ENCODE peak calls at places on chromosomes 16 and 17, in five cellular contexts. C is GM12878, B is GM12891, I is HepG2, N is GM12892. A is an unnamed sample.
A peak's percentile ranks its signal among the peaks of the same experiment; 100 is the strongest.

GRCh38 chr17:47735139-47735464 is 2.1 kb downstream of the TBX21 start:
- DNase-seq in C (no peak), B (no peak), I (no peak), N (peak; percentile 5), A (no peak)

GRCh38 chr16:14303654-14304394 is 232.7 kb downstream of the MRTFB start:
- DNase-seq in C (no peak), B (no peak), I (no peak), N (no peak), A (no peak)

GRCh38 chr17:75349589-75349988 is 55.9 kb downstream of the GRB2 start:
- DNase-seq in C (no peak), B (no peak), I (no peak), N (no peak), A (no peak)

GRCh38 chr17:32275060-32276042 is 9.7 kb downstream of the RHBDL3 start:
- DNase-seq in C (no peak), B (no peak), I (no peak), N (no peak), A (peak; percentile 70)

GRCh38 chr16:1159325-1159972 is 6.5 kb downstream of the CACNA1H start:
- DNase-seq in C (no peak), B (no peak), I (peak; percentile 25), N (no peak), A (no peak)

GRCh38 chr17:78838574-78839005 is 2.0 kb downstream of the USP36 start:
- DNase-seq in C (no peak), B (no peak), I (peak; percentile 81), N (no peak), A (no peak)

GRCh38 chr17:47240375-47240764 is 13.3 kb upstream of the ITGB3 start:
- DNase-seq in C (no peak), B (no peak), I (no peak), N (no peak), A (no peak)

GRCh38 chr17:7129311-7129710 is 14.7 kb upstream of the ASGR2 start:
- DNase-seq in C (no peak), B (no peak), I (no peak), N (no peak), A (no peak)

GRCh38 chr16:28092721-28093382 is 29.3 kb upstream of the GSG1L start:
- DNase-seq in C (no peak), B (no peak), I (no peak), N (no peak), A (peak; percentile 59)

GRCh38 chr16:83891742-83892141 is 7.2 kb upstream of the MLYCD start:
- DNase-seq in C (no peak), B (no peak), I (no peak), N (no peak), A (no peak)

GRCh38 chr17:46962374-46962790 is 16.7 kb downstream of the RPRML start:
- DNase-seq in C (no peak), B (no peak), I (no peak), N (no peak), A (no peak)

GRCh38 chr17:30942311-30943079 is 20.8 kb downstream of the ADAP2 start:
- DNase-seq in C (no peak), B (no peak), I (no peak), N (no peak), A (no peak)

GRCh38 chr17:50905460-50905803 is 39.3 kb upstream of the TOB1 start:
- DNase-seq in C (no peak), B (no peak), I (peak; percentile 85), N (no peak), A (no peak)

GRCh38 chr17:4229627-4230026 is 34.2 kb downstream of the ANKFY1 start:
- DNase-seq in C (no peak), B (no peak), I (no peak), N (no peak), A (no peak)

GRCh38 chr17:19551148-19551547 is 17.5 kb downstream of the SLC47A1 start:
- DNase-seq in C (no peak), B (no peak), I (peak; percentile 75), N (no peak), A (no peak)

GRCh38 chr17:40341808-40342574 is 22.5 kb downstream of the GJD3 start:
- DNase-seq in C (no peak), B (no peak), I (peak; percentile 64), N (no peak), A (no peak)

GRCh38 chr16:71352466-71352865 is 6.1 kb upstream of the CALB2 start:
- DNase-seq in C (no peak), B (no peak), I (no peak), N (no peak), A (no peak)

GRCh38 chr16:48526058-48526957 is 83.7 kb downstream of the N4BP1 start:
- DNase-seq in C (peak; percentile 40), B (peak; percentile 52), I (peak; percentile 85), N (peak; percentile 47), A (peak; percentile 50)

GRCh38 chr17:58532555-58532951 is 18.1 kb upstream of the MTMR4 start:
- DNase-seq in C (no peak), B (no peak), I (no peak), N (no peak), A (no peak)

GRCh38 chr17:8320990-8321389 is 10.9 kb downstream of the ARHGEF15 start:
- DNase-seq in C (no peak), B (no peak), I (no peak), N (no peak), A (no peak)

GRCh38 chr17:57662644-57663308 is 82.3 kb downstream of the CCDC182 start:
- DNase-seq in C (no peak), B (peak; percentile 42), I (peak; percentile 12), N (peak; percentile 59), A (peak; percentile 82)

GRCh38 chr17:38749222-38750043 is 1.3 kb upstream of the PCGF2 start:
- DNase-seq in C (no peak), B (no peak), I (peak; percentile 89), N (no peak), A (no peak)

GRCh38 chr17:31072186-31072585 is 22.6 kb upstream of the NF1 start:
- DNase-seq in C (no peak), B (no peak), I (no peak), N (no peak), A (no peak)

GRCh38 chr17:7435676-7436555 is 681 bp downstream of the TMEM102 start:
- DNase-seq in C (no peak), B (no peak), I (no peak), N (no peak), A (no peak)

GRCh38 chr16:84751241-84751640 is 51.4 kb downstream of the USP10 start:
- DNase-seq in C (no peak), B (no peak), I (no peak), N (no peak), A (no peak)

GRCh38 chr16:86437348-86437747 is 73.0 kb upstream of the FOXF1 start:
- DNase-seq in C (no peak), B (no peak), I (no peak), N (no peak), A (no peak)

GRCh38 chr17:75693500-75694481 is 26.7 kb downstream of the SAP30BP start:
- DNase-seq in C (no peak), B (no peak), I (no peak), N (no peak), A (no peak)

GRCh38 chr17:2878751-2879254 is 82.6 kb downstream of the RAP1GAP2 start:
- DNase-seq in C (no peak), B (no peak), I (no peak), N (no peak), A (no peak)

GRCh38 chr17:2880050-2880449 is 83.8 kb downstream of the RAP1GAP2 start:
- DNase-seq in C (no peak), B (no peak), I (no peak), N (no peak), A (no peak)

GRCh38 chr17:2881295-2881694 is 85.1 kb downstream of the RAP1GAP2 start:
- DNase-seq in C (no peak), B (no peak), I (no peak), N (no peak), A (no peak)

GRCh38 chr17:2885751-2886150 is 89.5 kb downstream of the RAP1GAP2 start:
- DNase-seq in C (no peak), B (no peak), I (no peak), N (no peak), A (no peak)

GRCh38 chr17:2883544-2884203 is 87.4 kb downstream of the RAP1GAP2 start:
- DNase-seq in C (no peak), B (no peak), I (peak; percentile 39), N (no peak), A (no peak)
- TF ChIP-seq TAF1 in C (no peak), B (no peak), I (no peak), N (no peak), A (no peak)

GRCh38 chr17:79997004-79997673 is 38.5 kb downstream of the TBC1D16 start:
- DNase-seq in C (peak; percentile 45), B (no peak), I (no peak), N (no peak), A (no peak)
- TF ChIP-seq TAF1 in C (no peak), B (no peak), I (no peak), N (no peak), A (no peak)

GRCh38 chr16:69465881-69466280 is 41.5 kb downstream of the CYB5B start:
- DNase-seq in C (no peak), B (no peak), I (peak; percentile 87), N (no peak), A (no peak)

GRCh38 chr16:69466547-69466946 is 42.1 kb downstream of the CYB5B start:
- DNase-seq in C (no peak), B (no peak), I (no peak), N (no peak), A (no peak)

GRCh38 chr16:69465083-69465721 is 40.8 kb downstream of the CYB5B start:
- DNase-seq in C (peak; percentile 59), B (no peak), I (peak; percentile 45), N (no peak), A (no peak)

GRCh38 chr16:69467531-69468204 is 43.2 kb downstream of the CYB5B start:
- DNase-seq in C (no peak), B (no peak), I (peak; percentile 52), N (no peak), A (no peak)

DNA sequence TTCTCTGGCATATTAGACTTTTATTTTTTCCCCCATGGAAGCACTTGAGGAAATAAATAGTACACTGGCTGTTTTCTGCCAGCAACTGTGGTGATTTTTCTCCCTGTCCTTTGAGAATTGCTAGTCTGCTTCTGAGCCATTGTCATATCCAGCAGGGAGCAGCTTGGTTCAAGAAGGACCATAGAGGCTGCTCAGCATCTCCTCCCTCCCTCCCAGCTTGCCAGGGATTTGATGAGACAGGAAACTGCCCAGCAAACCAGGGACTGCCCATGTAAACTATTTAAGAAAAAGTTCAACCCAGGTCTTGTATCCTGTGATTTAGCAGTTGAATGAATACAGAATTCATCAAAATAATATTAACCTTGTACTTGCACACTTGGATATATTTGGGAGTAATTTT is 39.5 kb downstream of the CYB5B start:
- DNase-seq in C (no peak), B (no peak), I (no peak), N (no peak), A (no peak)
- TF ChIP-seq TAF1 in C (no peak), B (no peak), I (no peak), N (no peak), A (no peak)

DNA sequence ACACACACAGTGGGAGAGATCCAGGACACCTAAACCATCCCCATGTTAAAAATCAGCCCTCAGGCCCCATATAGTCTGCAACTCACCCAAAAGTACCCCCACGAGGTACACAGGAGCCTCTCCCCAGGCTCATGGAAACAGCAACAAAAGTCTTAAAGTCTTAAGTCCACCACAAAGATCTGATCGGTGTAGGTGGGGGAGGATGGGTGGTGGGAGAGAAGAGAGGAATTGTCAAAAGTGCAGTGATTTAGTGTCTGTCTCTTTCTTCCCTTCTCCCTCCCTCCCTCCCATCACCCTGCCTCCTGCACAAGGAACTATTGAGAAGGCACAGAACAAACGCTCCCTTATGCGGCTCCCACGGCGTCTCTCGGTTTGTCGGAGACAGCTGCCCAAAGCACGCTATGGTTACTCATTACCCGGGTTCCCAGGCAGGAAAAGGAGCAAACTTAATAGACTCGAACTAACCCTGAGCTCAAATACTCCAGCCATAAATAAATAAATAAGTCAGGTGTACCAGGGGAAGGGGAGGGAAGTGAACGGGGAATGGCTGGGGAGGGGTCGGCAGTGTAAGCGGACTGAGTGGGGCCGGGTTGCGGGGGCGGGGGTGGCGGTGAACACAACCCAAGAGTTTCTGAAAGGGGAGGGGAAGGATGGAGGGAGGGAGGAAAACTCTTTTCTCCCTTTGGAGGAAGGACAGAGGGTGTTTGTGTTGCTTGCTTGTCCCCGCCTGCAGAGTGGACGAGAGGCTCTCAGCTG is 477.4 kb downstream of the SLC39A11 start:
- DNase-seq in C (no peak), B (no peak), I (peak; percentile 98), N (no peak), A (no peak)
- TF ChIP-seq TAF1 in C (no peak), B (no peak), I (no peak), N (no peak), A (no peak)